ENCODE peak calls at places on chromosomes 7 and 10, in ten cellular contexts. F is tibial nerve, L is fibroblast of lung, X is kidney epithelial cell, E is Panc1, K is adrenal gland, N is ovary, O is fibroblast of pulmonary artery, Q is osteocyte, H is HL-60. C is an unnamed sample.

GRCh38 chr10:52771534-52772455 is 789 bp downstream of the MBL2 start:
- DNase-seq in X (peak), K (no peak), O (no peak), Q (peak), L (peak), N (no peak), E (no peak), F (no peak), H (no peak), C (no peak)

GRCh38 chr7:116501425-116502167 is 2.1 kb downstream of the CAV2 start:
- DNase-seq in Q (no peak), K (no peak), O (no peak), X (no peak), E (no peak), F (no peak), H (no peak), L (peak), N (peak), C (peak)

GRCh38 chr10:29011511-29011910 is 277.4 kb upstream of the LYZL1 start:
- DNase-seq in N (no peak), Q (no peak), H (no peak), F (no peak), O (peak), K (no peak), E (no peak), L (peak), X (no peak), C (no peak)

GRCh38 chr7:21850531-21851285 is 95.0 kb downstream of the CDCA7L start:
- DNase-seq in L (peak), H (no peak), F (no peak), X (no peak), K (peak), E (no peak), N (no peak), Q (no peak), O (peak), C (no peak)

GRCh38 chr7:4805110-4805978 is 29.9 kb downstream of the AP5Z1 start:
- DNase-seq in O (no peak), F (no peak), L (no peak), E (no peak), H (no peak), K (no peak), N (no peak), Q (no peak), X (no peak), C (no peak)

GRCh38 chr7:108372601-108373000 is 83.6 kb downstream of the NRCAM start:
- DNase-seq in Q (no peak), O (peak), F (no peak), L (peak), K (no peak), E (no peak), X (no peak), H (no peak), N (no peak), C (no peak)

GRCh38 chr10:104045151-104046089 is 40.3 kb downstream of the COL17A1 start:
- DNase-seq in L (peak), N (no peak), E (peak), X (no peak), H (no peak), Q (peak), O (peak), K (peak), F (no peak), C (no peak)

GRCh38 chr10:9443758-9444157 is 1389.3 kb downstream of the GATA3 start:
- DNase-seq in E (no peak), Q (no peak), F (no peak), N (no peak), L (no peak), X (no peak), O (no peak), H (no peak), K (no peak), C (no peak)

GRCh38 chr7:108347616-108348015 is 108.6 kb downstream of the NRCAM start:
- DNase-seq in Q (no peak), L (peak), H (no peak), N (no peak), K (peak), F (no peak), E (no peak), O (peak), X (no peak), C (no peak)

GRCh38 chr10:131811239-131812011 is 89.4 kb upstream of the PPP2R2D start:
- DNase-seq in X (no peak), Q (peak), H (no peak), L (no peak), K (no peak), E (no peak), N (no peak), O (no peak), F (no peak), C (no peak)

GRCh38 chr10:113292743-113293142 is 260.1 kb upstream of the HABP2 start:
- DNase-seq in N (no peak), X (no peak), E (no peak), Q (no peak), K (no peak), O (no peak), H (no peak), L (no peak), F (no peak), C (no peak)

GRCh38 chr7:2109936-2110585 is 122.7 kb downstream of the MAD1L1 start:
- DNase-seq in N (peak), E (peak), O (peak), X (peak), K (no peak), L (peak), Q (no peak), F (no peak), H (no peak), C (no peak)

GRCh38 chr7:155510975-155511595 is 35.3 kb downstream of the CNPY1 start:
- DNase-seq in N (no peak), E (no peak), Q (no peak), K (no peak), X (no peak), O (no peak), L (no peak), H (no peak), F (no peak), C (no peak)

GRCh38 chr7:116236020-116236630 is 25.8 kb downstream of the TES start:
- DNase-seq in Q (no peak), F (peak), H (peak), L (no peak), X (no peak), O (peak), N (peak), K (peak), E (no peak), C (peak)

GRCh38 chr10:56090914-56091540 is 270.0 kb downstream of the ZWINT start:
- DNase-seq in O (no peak), F (no peak), K (no peak), N (no peak), Q (no peak), L (no peak), E (no peak), H (no peak), X (no peak), C (no peak)

GRCh38 chr10:76282122-76283030 is 851.0 kb downstream of the LRMDA start:
- DNase-seq in K (no peak), F (no peak), Q (no peak), O (peak), E (no peak), X (no peak), L (peak), H (no peak), N (no peak), C (no peak)

GRCh38 chr10:14578060-14578952 is 196.4 kb downstream of the FAM107B start:
- DNase-seq in Q (no peak), N (no peak), K (no peak), H (no peak), E (no peak), O (peak), L (peak), F (peak), X (no peak), C (no peak)

GRCh38 chr10:3484306-3485187 is 300.5 kb downstream of the KLF6 start:
- DNase-seq in F (no peak), X (no peak), K (no peak), N (no peak), O (peak), L (peak), E (no peak), H (no peak), Q (no peak), C (no peak)

GRCh38 chr10:1180071-1180730 is 124.0 kb downstream of the WDR37 start:
- DNase-seq in N (no peak), X (no peak), H (no peak), Q (no peak), K (no peak), E (no peak), L (no peak), F (no peak), O (no peak), C (no peak)

GRCh38 chr7:157302314-157302711 is 34.5 kb upstream of the DNAJB6 start:
- DNase-seq in H (peak), X (peak), Q (no peak), F (peak), E (no peak), L (peak), O (no peak), N (no peak), K (no peak), C (no peak)

GRCh38 chr7:104976966-104977636 is 36.9 kb upstream of the KMT2E start:
- DNase-seq in L (no peak), Q (no peak), O (no peak), H (no peak), F (no peak), N (no peak), E (no peak), X (no peak), K (no peak), C (no peak)

GRCh38 chr7:22156205-22156604 is 200.7 kb downstream of the RAPGEF5 start:
- DNase-seq in N (no peak), L (peak), H (no peak), E (peak), F (no peak), O (peak), X (peak), Q (no peak), K (no peak), C (no peak)

GRCh38 chr7:104175336-104175984 is 32.4 kb downstream of the ORC5 start:
- DNase-seq in X (no peak), N (no peak), O (no peak), Q (no peak), L (no peak), K (no peak), H (no peak), F (no peak), E (no peak), C (no peak)

GRCh38 chr10:63383141-63383540 is 82.6 kb downstream of the JMJD1C start:
- DNase-seq in O (no peak), F (no peak), L (peak), N (no peak), H (no peak), X (no peak), Q (no peak), E (no peak), K (no peak), C (no peak)

GRCh38 chr10:102424916-102425315 is 4.3 kb downstream of the FBXL15 start:
- DNase-seq in H (no peak), K (no peak), L (no peak), X (no peak), O (no peak), F (no peak), E (no peak), Q (no peak), N (no peak), C (no peak)

GRCh38 chr10:32073676-32074075 is 17.5 kb upstream of the KIF5B start:
- DNase-seq in L (peak), Q (no peak), H (no peak), E (no peak), X (no peak), F (no peak), N (no peak), K (no peak), O (peak), C (no peak)

GRCh38 chr10:112295853-112296830 is 12.9 kb downstream of the TECTB start:
- DNase-seq in K (no peak), N (no peak), O (no peak), H (no peak), Q (no peak), E (no peak), L (no peak), X (no peak), F (no peak), C (no peak)

GRCh38 chr7:14691597-14692203 is 210.9 kb downstream of the DGKB start:
- DNase-seq in Q (no peak), H (peak), N (peak), X (no peak), K (peak), E (no peak), L (peak), O (peak), F (peak), C (peak)
- TF ChIP-seq CTCF in Q (peak), H (peak), N (peak), X (peak), K (peak), E (peak), L (peak), O (peak), F (peak), C (no peak)

GRCh38 chr7:150406311-150406564 is 27.1 kb downstream of the ZNF775 start:
- DNase-seq in X (no peak), H (no peak), Q (no peak), K (no peak), F (no peak), L (no peak), E (no peak), N (no peak), O (no peak), C (no peak)

GRCh38 chr7:150404172-150404784 is 25.1 kb downstream of the ZNF775 start:
- DNase-seq in F (no peak), L (no peak), H (no peak), E (no peak), Q (no peak), X (no peak), O (peak), K (no peak), N (no peak), C (no peak)

GRCh38 chr7:150405584-150406310 is 26.6 kb downstream of the ZNF775 start:
- DNase-seq in L (no peak), X (no peak), F (peak), Q (no peak), E (no peak), N (no peak), K (peak), O (no peak), H (peak), C (no peak)

GRCh38 chr7:150403376-150404171 is 24.4 kb downstream of the ZNF775 start:
- DNase-seq in H (no peak), X (no peak), N (peak), K (no peak), O (no peak), E (no peak), L (no peak), F (no peak), Q (no peak), C (no peak)

GRCh38 chr7:150404785-150405583 is 25.9 kb downstream of the ZNF775 start:
- DNase-seq in X (no peak), E (no peak), F (peak), O (peak), H (peak), K (peak), L (peak), N (peak), Q (peak), C (peak)
- TF ChIP-seq CTCF in X (peak), E (no peak), F (peak), O (no peak), H (no peak), K (peak), L (no peak), N (no peak), Q (peak), C (no peak)

GRCh38 chr10:101375073-101375472 is 21.1 kb downstream of the BTRC start:
- DNase-seq in H (no peak), N (no peak), E (no peak), K (no peak), L (no peak), Q (no peak), F (no peak), X (no peak), O (no peak), C (no peak)
- TF ChIP-seq CTCF in H (no peak), N (no peak), E (no peak), K (no peak), L (no peak), Q (no peak), F (no peak), X (no peak), O (no peak), C (no peak)

GRCh38 chr10:79444243-79445119 is 943 bp downstream of the ZCCHC24 start:
- DNase-seq in F (no peak), O (peak), X (no peak), N (peak), E (no peak), L (peak), K (peak), H (peak), Q (peak), C (peak)
- TF ChIP-seq CTCF in F (no peak), O (no peak), X (no peak), N (no peak), E (no peak), L (no peak), K (no peak), H (no peak), Q (no peak), C (no peak)

GRCh38 chr10:129662386-129662785 is 195.3 kb downstream of the MGMT start:
- DNase-seq in F (no peak), Q (no peak), H (no peak), O (no peak), N (no peak), K (no peak), L (no peak), X (no peak), E (no peak), C (no peak)
- TF ChIP-seq CTCF in F (no peak), Q (no peak), H (no peak), O (no peak), N (no peak), K (no peak), L (peak), X (no peak), E (no peak), C (no peak)

DNA sequence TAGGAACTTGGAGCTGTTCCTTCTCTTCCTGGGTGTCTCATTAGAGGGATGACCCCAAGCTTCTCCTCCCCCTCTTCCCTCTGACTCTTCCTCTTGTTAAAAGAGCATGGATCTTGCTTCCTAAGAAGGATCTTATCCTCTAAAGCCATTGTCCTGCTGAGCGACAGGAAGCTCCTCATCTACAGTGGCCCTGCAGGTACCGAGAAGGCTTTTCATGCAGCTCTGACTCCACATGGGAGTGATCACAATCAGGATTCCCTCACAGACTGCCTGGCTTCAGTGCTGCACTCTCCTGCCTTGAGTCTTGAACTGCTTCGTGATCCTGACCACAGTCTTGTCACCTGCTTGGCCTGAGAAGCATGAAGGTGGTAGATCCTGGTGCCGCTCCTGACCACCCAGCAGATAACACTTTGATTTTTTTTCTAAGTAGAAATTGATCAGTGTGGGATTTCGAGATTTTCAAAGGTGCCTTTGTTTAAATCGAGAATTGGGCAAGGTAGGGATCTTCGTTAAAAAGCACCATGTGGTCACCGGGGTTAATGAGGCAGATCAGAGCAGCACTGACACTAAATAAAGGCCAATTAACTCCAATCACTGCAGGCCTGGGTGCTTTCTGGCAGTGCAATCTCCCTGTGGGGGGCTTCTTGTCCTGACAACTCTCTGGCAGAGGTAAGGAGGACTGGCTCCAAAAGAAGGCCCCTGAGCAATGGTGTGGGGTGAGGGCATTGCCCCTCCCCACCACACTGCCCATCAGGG is 376.4 kb downstream of the NRG3 start:
- DNase-seq in Q (no peak), L (no peak), E (no peak), X (no peak), O (no peak), F (no peak), K (no peak), N (no peak), H (no peak), C (no peak)
- TF ChIP-seq CTCF in Q (no peak), L (no peak), E (no peak), X (no peak), O (no peak), F (no peak), K (no peak), N (no peak), H (no peak), C (no peak)

C was measured in omental fat pad.